ENCODE peak calls at places on chromosomes 2 and 18, in nine cellular contexts. T is ovary, Y is heart left ventricle, S is uterus, I is prostate gland, G is breast epithelium, V is esophagus squamous epithelium, B is transverse colon, O is IMR-90. P is an unnamed sample.

GRCh38 chr2:47631840-47632398 is 151.0 kb upstream of the MSH6 start:
- DNase-seq in O (peak), I (no peak), T (no peak), G (peak), V (no peak), B (peak), S (no peak), Y (peak), P (peak)

GRCh38 chr2:240997141-240997855 is 1.1 kb upstream of the SNED1 start:
- DNase-seq in I (peak), Y (no peak), B (peak), G (peak), T (peak), V (no peak), O (no peak), S (peak), P (peak)

GRCh38 chr2:38168710-38169480 is 92.9 kb upstream of the CYP1B1 start:
- DNase-seq in Y (no peak), S (no peak), V (no peak), O (peak), G (no peak), I (no peak), T (no peak), B (no peak), P (no peak)

GRCh38 chr18:57095884-57096283 is 51.0 kb upstream of the BOD1L2 start:
- DNase-seq in O (no peak), V (no peak), G (no peak), S (no peak), B (no peak), T (no peak), I (no peak), Y (no peak), P (no peak)

GRCh38 chr2:197273485-197273884 is 37.1 kb downstream of the ANKRD44 start:
- DNase-seq in O (no peak), T (no peak), B (no peak), I (peak), V (no peak), S (no peak), Y (no peak), G (peak), P (peak)

GRCh38 chr2:29130295-29130694 is 15.1 kb downstream of the CLIP4 start:
- DNase-seq in Y (no peak), V (no peak), O (peak), B (no peak), S (no peak), T (no peak), G (no peak), I (no peak), P (no peak)

GRCh38 chr2:27724905-27725693 is 46.4 kb upstream of the MRPL33 start:
- DNase-seq in G (no peak), S (no peak), Y (no peak), T (peak), B (no peak), I (no peak), O (peak), V (no peak), P (no peak)

GRCh38 chr2:121362776-121363175 is 77.8 kb upstream of the TFCP2L1 start:
- DNase-seq in Y (no peak), B (no peak), I (no peak), T (no peak), V (no peak), S (no peak), G (no peak), O (no peak), P (no peak)

GRCh38 chr2:240309214-240309613 is 126.2 kb upstream of the GPC1 start:
- DNase-seq in V (no peak), Y (no peak), B (no peak), T (no peak), I (no peak), G (no peak), O (no peak), S (no peak), P (no peak)

GRCh38 chr2:56248965-56249742 is 65.4 kb downstream of the CCDC85A start:
- DNase-seq in I (no peak), O (no peak), V (no peak), S (no peak), Y (no peak), T (no peak), G (no peak), B (no peak), P (no peak)

GRCh38 chr2:65027611-65028244 is 28.5 kb upstream of the CEP68 start:
- DNase-seq in S (no peak), T (no peak), V (no peak), G (no peak), I (no peak), O (no peak), B (no peak), Y (no peak), P (no peak)

GRCh38 chr2:168515502-168515901 is 59.4 kb downstream of the CERS6 start:
- DNase-seq in O (peak), S (no peak), V (no peak), G (no peak), I (no peak), T (no peak), Y (no peak), B (no peak), P (no peak)

GRCh38 chr18:57705011-57705410 is 83.4 kb upstream of the NARS1 start:
- DNase-seq in S (no peak), T (no peak), I (no peak), G (no peak), Y (no peak), B (no peak), V (no peak), O (no peak), P (no peak)

GRCh38 chr2:241816431-241817121 is 7.6 kb downstream of the NEU4 start:
- DNase-seq in O (no peak), Y (peak), T (no peak), S (no peak), V (no peak), B (no peak), G (peak), I (no peak), P (no peak)

GRCh38 chr2:28102455-28102874 is 211.9 kb downstream of the BABAM2 start:
- DNase-seq in Y (no peak), I (no peak), T (no peak), V (no peak), G (no peak), S (no peak), B (no peak), O (peak), P (no peak)

GRCh38 chr18:4878480-4878879 is 318.6 kb downstream of the AKAIN1 start:
- DNase-seq in T (no peak), S (no peak), Y (no peak), I (no peak), G (no peak), V (no peak), B (no peak), O (no peak), P (no peak)

GRCh38 chr2:172842749-172843349 is 107.2 kb downstream of the RAPGEF4 start:
- DNase-seq in O (no peak), S (no peak), I (no peak), T (no peak), V (no peak), G (no peak), Y (no peak), B (no peak), P (no peak)

GRCh38 chr2:20398956-20399567 is 47.8 kb upstream of the RHOB start:
- DNase-seq in O (peak), G (no peak), Y (no peak), T (no peak), S (no peak), V (no peak), I (no peak), B (no peak), P (no peak)

GRCh38 chr2:124091721-124092120 is 66.6 kb downstream of the CNTNAP5 start:
- DNase-seq in I (no peak), B (no peak), G (no peak), T (no peak), S (no peak), V (no peak), Y (no peak), O (no peak), P (no peak)

GRCh38 chr2:16750175-16750924 is 84.7 kb upstream of the CYRIA start:
- DNase-seq in B (no peak), S (no peak), I (no peak), V (no peak), G (no peak), T (no peak), O (no peak), Y (no peak), P (no peak)

GRCh38 chr2:168997113-168997512 is 34.0 kb downstream of the ABCB11 start:
- DNase-seq in B (no peak), I (no peak), T (no peak), G (no peak), V (no peak), O (no peak), S (no peak), Y (no peak), P (no peak)

GRCh38 chr2:234559609-234560008 is 62.7 kb upstream of the ARL4C start:
- DNase-seq in Y (no peak), O (no peak), S (no peak), B (no peak), T (no peak), V (no peak), I (no peak), G (no peak), P (no peak)

GRCh38 chr2:169562519-169562918 is 11.1 kb downstream of the FASTKD1 start:
- DNase-seq in V (no peak), G (no peak), T (no peak), I (no peak), S (no peak), Y (no peak), B (no peak), O (no peak), P (no peak)

GRCh38 chr2:213065583-213066444 is 85.6 kb downstream of the IKZF2 start:
- DNase-seq in T (peak), Y (peak), G (no peak), I (peak), O (peak), B (peak), S (no peak), V (no peak), P (peak)

GRCh38 chr2:240350006-240350355 is 85.5 kb upstream of the GPC1 start:
- DNase-seq in O (no peak), G (no peak), Y (no peak), T (peak), V (no peak), I (no peak), B (no peak), S (no peak), P (no peak)

GRCh38 chr2:158094487-158095092 is 7.1 kb upstream of the UPP2 start:
- DNase-seq in Y (no peak), B (peak), G (no peak), I (no peak), T (no peak), O (no peak), V (no peak), S (no peak), P (no peak)

GRCh38 chr2:11281221-11281620 is 63.2 kb downstream of the ROCK2 start:
- DNase-seq in V (no peak), T (no peak), B (no peak), S (no peak), I (no peak), O (no peak), Y (no peak), G (no peak), P (no peak)

GRCh38 chr2:114294814-114295213 is 147.6 kb upstream of the DPP10 start:
- DNase-seq in Y (no peak), I (no peak), T (no peak), S (no peak), O (no peak), B (no peak), V (no peak), G (no peak), P (no peak)

GRCh38 chr2:8685697-8686358 is 4.0 kb downstream of the ID2 start:
- DNase-seq in V (no peak), G (peak), B (peak), Y (peak), T (peak), O (peak), I (peak), S (peak), P (peak)

GRCh38 chr2:164504253-164504652 is 117.0 kb downstream of the GRB14 start:
- DNase-seq in S (no peak), V (no peak), T (no peak), O (no peak), I (no peak), G (no peak), Y (no peak), B (no peak), P (no peak)

GRCh38 chr2:216905649-216906048 is 45.8 kb upstream of the TNP1 start:
- DNase-seq in T (no peak), G (no peak), Y (no peak), I (no peak), B (no peak), V (no peak), O (no peak), S (no peak), P (no peak)

GRCh38 chr2:69216535-69217332 is 170.3 kb downstream of the GFPT1 start:
- DNase-seq in B (no peak), I (no peak), G (no peak), T (no peak), O (peak), V (no peak), Y (peak), S (no peak), P (no peak)

GRCh38 chr2:171923206-171923605 is 945 bp downstream of the HAT1 start:
- DNase-seq in Y (no peak), T (peak), G (no peak), B (no peak), O (peak), I (no peak), S (no peak), V (no peak), P (peak)

GRCh38 chr2:26974352-26974751 is 3.9 kb downstream of the MAPRE3 start:
- DNase-seq in B (no peak), G (no peak), I (no peak), Y (no peak), S (no peak), V (no peak), T (no peak), O (no peak), P (no peak)

GRCh38 chr2:122539311-122539710 is 783.9 kb downstream of the TSN start:
- DNase-seq in Y (no peak), S (no peak), B (no peak), G (no peak), T (no peak), I (no peak), V (no peak), O (no peak), P (no peak)
- TF ChIP-seq CTCF in Y (no peak), S (no peak), B (no peak), G (no peak), T (no peak), I (no peak), V (no peak), O (no peak), P (no peak)

GRCh38 chr18:13301691-13302469 is 83.3 kb downstream of the LDLRAD4 start:
- DNase-seq in V (no peak), T (no peak), G (no peak), S (no peak), I (no peak), Y (no peak), B (no peak), O (no peak), P (no peak)

GRCh38 chr18:13300796-13301195 is 82.2 kb downstream of the LDLRAD4 start:
- DNase-seq in Y (no peak), T (no peak), V (no peak), O (no peak), B (no peak), I (no peak), G (no peak), S (no peak), P (no peak)

GRCh38 chr18:13302611-13303267 is 84.2 kb downstream of the LDLRAD4 start:
- DNase-seq in G (no peak), S (no peak), V (no peak), B (no peak), T (no peak), Y (no peak), I (no peak), O (no peak), P (no peak)

GRCh38 chr18:13305326-13305725 is 86.8 kb downstream of the LDLRAD4 start:
- DNase-seq in T (no peak), O (no peak), S (no peak), B (no peak), V (no peak), I (no peak), G (no peak), Y (no peak), P (no peak)

DNA sequence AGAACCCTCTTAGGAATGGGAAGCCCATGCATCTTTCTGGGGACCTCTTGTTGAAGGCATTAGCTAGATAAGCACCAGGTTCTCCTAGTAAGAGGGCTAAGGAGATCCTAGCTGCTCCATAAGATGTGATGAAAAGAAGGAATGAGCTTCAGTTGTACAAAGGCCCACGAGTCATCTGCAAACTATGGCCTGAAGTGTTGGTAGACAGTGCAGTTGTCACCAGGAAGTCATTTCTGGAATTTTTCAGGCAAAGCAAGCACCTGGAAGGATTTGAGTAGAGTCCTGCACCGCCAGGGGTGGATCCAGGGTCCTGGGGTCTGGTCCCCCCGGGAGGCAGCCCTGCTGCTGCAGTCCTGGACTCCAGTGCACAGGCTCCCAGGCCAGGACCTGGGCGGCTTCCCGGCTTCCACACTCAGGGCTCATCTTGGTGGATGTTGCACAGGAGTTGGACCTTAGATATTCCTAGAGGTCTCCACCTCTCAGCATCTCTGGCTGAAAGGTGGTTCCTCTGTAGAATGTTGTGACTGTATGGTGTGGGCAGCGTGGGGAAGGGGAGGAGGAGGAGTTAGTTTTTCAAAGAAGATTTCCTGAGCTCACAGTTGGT is 85.3 kb downstream of the LDLRAD4 start:
- DNase-seq in G (no peak), I (no peak), V (no peak), O (no peak), B (no peak), S (no peak), Y (no peak), T (no peak), P (no peak)
- H3K27ac ChIP-seq in G (no peak), I (no peak), V (no peak), O (no peak), B (no peak), S (no peak), Y (no peak), T (no peak), P (no peak)

GRCh38 chr2:160206436-160206835 is 6.4 kb upstream of the ITGB6 start:
- DNase-seq in V (no peak), S (no peak), B (no peak), Y (no peak), I (no peak), G (no peak), O (no peak), T (no peak), P (no peak)
- TF ChIP-seq POLR2A in V (no peak), S (no peak), B (no peak), Y (no peak), I (no peak), G (no peak), O (no peak), T (no peak), P (no peak)

GRCh38 chr2:10235099-10235908 is 67.4 kb upstream of the HPCAL1 start:
- DNase-seq in O (no peak), B (no peak), S (peak), V (no peak), Y (peak), T (peak), G (no peak), I (no peak), P (no peak)
- TF ChIP-seq CTCF in O (no peak), B (no peak), S (no peak), V (no peak), Y (no peak), T (no peak), G (no peak), I (no peak), P (no peak)

GRCh38 chr2:236717120-236717519 is 147.5 kb downstream of the ACKR3 start:
- DNase-seq in V (no peak), G (no peak), O (no peak), S (no peak), B (no peak), T (no peak), I (no peak), Y (no peak), P (no peak)

GRCh38 chr2:236717719-236718118 is 148.1 kb downstream of the ACKR3 start:
- DNase-seq in G (no peak), Y (no peak), V (no peak), B (no peak), S (no peak), T (no peak), I (no peak), O (no peak), P (no peak)

GRCh38 chr2:236720974-236721600 is 151.5 kb downstream of the ACKR3 start:
- DNase-seq in O (no peak), T (no peak), V (no peak), I (peak), G (no peak), Y (no peak), S (no peak), B (no peak), P (no peak)

GRCh38 chr2:236719192-236719635 is 149.6 kb downstream of the ACKR3 start:
- DNase-seq in O (no peak), V (no peak), B (no peak), G (no peak), S (no peak), T (no peak), Y (no peak), I (no peak), P (no peak)

GRCh38 chr2:236718207-236718992 is 148.8 kb downstream of the ACKR3 start:
- DNase-seq in Y (no peak), O (peak), T (no peak), S (no peak), G (no peak), B (no peak), V (no peak), I (no peak), P (no peak)
- H3K27ac ChIP-seq in Y (peak), O (no peak), T (no peak), S (no peak), G (no peak), B (no peak), V (no peak), I (no peak), P (no peak)

GRCh38 chr2:33477473-33478468 is 1.3 kb downstream of the RASGRP3 start:
- DNase-seq in T (no peak), G (no peak), V (no peak), Y (no peak), O (no peak), I (no peak), S (no peak), B (peak), P (peak)

GRCh38 chr2:33476793-33477190 is 343 bp downstream of the RASGRP3 start:
- DNase-seq in T (no peak), G (no peak), O (no peak), B (no peak), I (no peak), Y (no peak), V (no peak), S (no peak), P (no peak)

GRCh38 chr2:33475381-33476099 is 909 bp upstream of the RASGRP3 start:
- DNase-seq in O (peak), G (peak), T (peak), Y (no peak), S (peak), B (peak), I (peak), V (peak), P (peak)

GRCh38 chr2:33478968-33479691 is 2.7 kb downstream of the RASGRP3 start:
- DNase-seq in O (no peak), V (no peak), Y (no peak), T (no peak), S (no peak), I (no peak), G (no peak), B (peak), P (no peak)

GRCh38 chr2:33476100-33476792 is at the start of gene RASGRP3:
- DNase-seq in G (peak), T (peak), V (peak), O (peak), S (peak), I (peak), Y (peak), B (peak), P (peak)
- TF ChIP-seq POLR2A in G (no peak), T (no peak), V (peak), O (no peak), S (no peak), I (peak), Y (no peak), B (peak), P (no peak)

GRCh38 chr2:183505911-183506310 is 381.7 kb downstream of the NUP35 start:
- DNase-seq in T (no peak), O (no peak), G (no peak), B (no peak), Y (no peak), I (no peak), V (no peak), S (no peak), P (no peak)
- TF ChIP-seq CTCF in T (no peak), O (no peak), G (no peak), B (no peak), Y (no peak), I (no peak), V (no peak), S (no peak), P (no peak)

DNA sequence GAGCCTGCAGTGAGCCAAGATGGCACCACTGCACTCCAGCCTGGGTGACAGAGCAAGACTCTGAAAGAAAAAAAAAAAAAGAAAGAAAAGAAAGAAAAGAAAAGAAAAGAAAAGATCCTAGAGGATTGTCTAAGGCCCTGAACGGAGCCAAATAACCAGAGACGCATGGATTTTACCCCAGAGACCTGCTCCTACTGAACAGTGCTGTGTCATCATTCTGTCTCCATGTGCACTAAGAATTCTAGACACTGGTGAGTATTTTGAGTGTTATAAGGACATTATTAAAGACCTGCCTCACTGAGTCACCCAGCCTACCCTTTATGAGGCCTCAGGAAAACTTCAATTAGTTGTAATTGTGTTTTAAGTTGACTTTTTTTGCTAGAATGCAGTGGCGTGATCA is 61.9 kb upstream of the RIOK3 start:
- DNase-seq in I (no peak), V (no peak), T (no peak), S (no peak), O (no peak), Y (no peak), G (no peak), B (no peak), P (no peak)
- H3K27ac ChIP-seq in I (no peak), V (no peak), T (no peak), S (no peak), O (no peak), Y (no peak), G (no peak), B (no peak), P (no peak)

GRCh38 chr2:36439084-36439483 is 83.5 kb downstream of the CRIM1 start:
- DNase-seq in I (no peak), V (no peak), B (no peak), Y (no peak), O (no peak), T (no peak), S (no peak), G (no peak), P (no peak)
- TF ChIP-seq POLR2A in I (no peak), V (no peak), B (no peak), Y (no peak), O (no peak), T (no peak), S (no peak), G (no peak), P (no peak)